ENCODE peak calls at places on chromosomes 6 and 20, in ten cellular contexts. Z is RWPE1; N is stomach; Y is NCI-H1417; B is stimulated activated CD8-positive, alpha-beta memory T cell treated with anti-CD3 and anti-CD28 coated beads, Interleukin-15, amount 100 ng/mL, for 4 hours; K is activated CD4-positive, alpha-beta T cell treated with anti-CD3 and anti-CD28 coated beads for 24 hours; Q is uterus; R is left colon; H is stimulated activated CD4-positive, alpha-beta T cell treated with anti-CD3 and anti-CD28 coated beads, Interleukin-4, amount 100 ng/mL, for 48 hours; G is ELR. P is an unnamed sample.
A peak's percentile ranks its signal among the peaks of the same experiment; 100 is the strongest.

GRCh38 chr6:15810618-15811017 is 147.8 kb upstream of the DTNBP1 start:
- DNase-seq in N (no peak), G (no peak), R (no peak), Q (no peak), Z (no peak), K (no peak), B (no peak), H (no peak), Y (no peak), P (no peak)

GRCh38 chr20:35947489-35947888 is 6.8 kb downstream of the SCAND1 start:
- DNase-seq in K (no peak), Y (no peak), H (no peak), R (no peak), B (no peak), Z (no peak), G (peak; percentile 61), Q (no peak), N (no peak), P (no peak)

GRCh38 chr6:132506869-132507813 is 5.8 kb downstream of the STX7 start:
- DNase-seq in Q (no peak), R (no peak), B (no peak), H (no peak), Y (no peak), K (no peak), Z (no peak), G (no peak), N (no peak), P (no peak)

GRCh38 chr6:22320750-22321149 is 23.9 kb upstream of the PRL start:
- DNase-seq in Q (no peak), Y (no peak), G (peak; percentile 65), B (no peak), Z (peak; percentile 35), N (no peak), R (no peak), K (no peak), H (no peak), P (no peak)

GRCh38 chr6:136510299-136510698 is 39.9 kb downstream of the MAP7 start:
- DNase-seq in H (no peak), G (no peak), Z (no peak), N (no peak), Y (no peak), K (peak; percentile 18), R (no peak), B (no peak), Q (no peak), P (no peak)

GRCh38 chr20:31543966-31544598 is 29.8 kb downstream of the HM13 start:
- DNase-seq in G (peak; percentile 91), Z (peak; percentile 72), B (no peak), K (no peak), Y (no peak), H (no peak), N (no peak), R (no peak), Q (peak; percentile 37), P (peak; percentile 20)

GRCh38 chr6:5644523-5645183 is 362.1 kb downstream of the NRN1 start:
- DNase-seq in B (no peak), G (no peak), R (no peak), N (no peak), Y (no peak), Z (peak; percentile 40), K (no peak), Q (no peak), H (no peak), P (no peak)

GRCh38 chr6:168713013-168713412 is 272.0 kb downstream of the SMOC2 start:
- DNase-seq in Q (no peak), Z (no peak), G (no peak), H (no peak), B (no peak), N (no peak), R (no peak), K (no peak), Y (no peak), P (no peak)

GRCh38 chr20:37276494-37277252 is 12.8 kb upstream of the MANBAL start:
- DNase-seq in N (peak; percentile 59), B (no peak), K (no peak), Y (no peak), H (no peak), R (peak; percentile 52), G (peak; percentile 63), Z (peak; percentile 71), Q (peak; percentile 65), P (peak; percentile 84)

GRCh38 chr20:11814276-11814675 is 103.4 kb upstream of the BTBD3 start:
- DNase-seq in Z (peak; percentile 22), Q (no peak), B (no peak), N (no peak), H (no peak), R (no peak), Y (no peak), G (peak; percentile 90), K (no peak), P (no peak)